ENCODE peak calls at places on chromosomes 4 and X, in ten cellular contexts. V, E, U, M, R, T, P, Q, K and L are unnamed samples.

GRCh38 chr4:13543091-13543581 is 1.2 kb downstream of the NKX3-2 start:
- DNase-seq in V (no peak), E (no peak), U (no peak), M (no peak), R (no peak), T (no peak), P (no peak), Q (no peak), K (no peak), L (no peak)

GRCh38 chrX:69361286-69361926 is 142.7 kb upstream of the NALF2 start:
- DNase-seq in V (no peak), E (no peak), U (peak), M (no peak), R (no peak), T (peak), P (no peak), Q (no peak), K (no peak), L (no peak)

GRCh38 chr4:114358901-114359300 is 239.7 kb upstream of the UGT8 start:
- DNase-seq in V (no peak), E (no peak), U (no peak), M (no peak), R (no peak), T (no peak), P (no peak), Q (no peak), K (no peak), L (no peak)

GRCh38 chr4:125389713-125390112 is 75.0 kb downstream of the FAT4 start:
- DNase-seq in V (no peak), E (no peak), U (peak), M (no peak), R (peak), T (peak), P (no peak), Q (no peak), K (no peak), L (no peak)

GRCh38 chr4:13476915-13477314 is 7.2 kb downstream of the RAB28 start:
- DNase-seq in V (no peak), E (no peak), U (peak), M (no peak), R (peak), T (peak), P (no peak), Q (no peak), K (no peak), L (no peak)

GRCh38 chr4:125322363-125322730 is 7.6 kb downstream of the FAT4 start:
- DNase-seq in V (no peak), E (no peak), U (peak), M (no peak), R (peak), T (peak), P (no peak), Q (no peak), K (no peak), L (no peak)

GRCh38 chrX:39944416-39944815 is 153.3 kb downstream of the BCOR start:
- DNase-seq in V (no peak), E (no peak), U (no peak), M (no peak), R (no peak), T (no peak), P (no peak), Q (no peak), K (no peak), L (no peak)

GRCh38 chrX:119541188-119541587 is 24.0 kb downstream of the STEEP1 start:
- DNase-seq in V (no peak), E (no peak), U (peak), M (no peak), R (peak), T (peak), P (no peak), Q (no peak), K (no peak), L (no peak)

GRCh38 chrX:105803891-105804290 is 18.4 kb upstream of the NRK start:
- DNase-seq in V (no peak), E (no peak), U (no peak), M (no peak), R (no peak), T (no peak), P (no peak), Q (no peak), K (no peak), L (no peak)

GRCh38 chrX:257681-258289 is 23.4 kb upstream of the PLCXD1 start:
- DNase-seq in V (no peak), E (no peak), U (no peak), M (peak), R (no peak), T (no peak), P (no peak), Q (peak), K (no peak), L (no peak)

GRCh38 chrX:46665232-46666162 is 91.9 kb downstream of the CHST7 start:
- DNase-seq in V (no peak), E (no peak), U (peak), M (no peak), R (no peak), T (no peak), P (no peak), Q (no peak), K (no peak), L (no peak)

GRCh38 chr4:73899321-73899720 is 30.1 kb downstream of the CXCL1 start:
- DNase-seq in V (no peak), E (no peak), U (no peak), M (no peak), R (no peak), T (no peak), P (no peak), Q (no peak), K (no peak), L (no peak)

GRCh38 chr4:24330198-24330972 is 254.0 kb downstream of the DHX15 start:
- DNase-seq in V (no peak), E (no peak), U (no peak), M (no peak), R (no peak), T (no peak), P (no peak), Q (no peak), K (no peak), L (no peak)

GRCh38 chrX:114519524-114519923 is 64.4 kb upstream of the HTR2C start:
- DNase-seq in V (no peak), E (no peak), U (no peak), M (no peak), R (no peak), T (no peak), P (no peak), Q (no peak), K (no peak), L (no peak)

DNA sequence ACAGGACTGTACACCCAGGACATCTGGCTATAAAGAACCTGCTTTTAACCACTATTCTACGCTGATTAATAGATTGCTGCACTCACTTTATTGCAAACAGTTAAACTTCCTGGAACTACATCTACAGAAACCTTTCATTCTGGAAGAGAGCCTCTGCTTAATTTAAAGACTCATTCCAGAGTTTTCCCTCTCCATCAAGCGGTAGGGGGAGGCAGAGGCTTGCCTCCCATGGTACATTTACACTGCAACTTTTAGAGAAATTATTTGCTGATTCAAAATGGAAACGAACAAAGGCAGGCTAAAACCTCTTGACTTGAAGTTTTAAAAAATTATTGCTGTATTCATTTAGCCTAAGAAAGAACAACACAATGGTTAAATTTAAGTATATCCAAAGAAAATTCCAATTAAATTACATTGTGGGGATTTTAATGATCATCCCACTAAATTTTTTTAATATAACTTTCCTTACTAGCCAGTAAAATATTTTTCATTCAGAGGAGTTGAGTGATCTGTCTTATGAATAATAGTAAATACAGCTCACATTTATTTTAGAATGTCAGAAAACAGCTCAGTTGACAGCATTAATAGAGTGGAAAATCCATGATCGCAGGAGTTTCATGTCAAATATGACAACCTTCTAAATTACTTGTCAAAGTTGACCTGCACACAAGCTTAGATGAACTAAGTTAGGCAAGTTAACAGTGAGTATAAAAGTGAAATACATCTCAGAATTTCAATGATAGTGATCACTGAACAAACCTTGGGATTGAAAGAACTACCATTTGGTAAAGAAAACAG is 46.3 kb upstream of the PCDH10 start:
- DNase-seq in V (no peak), E (no peak), U (no peak), M (no peak), R (no peak), T (no peak), P (no peak), Q (no peak), K (no peak), L (no peak)
- TF ChIP-seq CTCF in V (no peak), E (no peak), U (peak), M (no peak), R (peak), T (peak), P (no peak), Q (no peak), K (no peak), L (no peak)

GRCh38 chr4:55008166-55009056 is 117.0 kb downstream of the KDR start:
- DNase-seq in V (no peak), E (no peak), U (no peak), M (no peak), R (no peak), T (no peak), P (no peak), Q (no peak), K (no peak), L (no peak)
- TF ChIP-seq CTCF in V (no peak), E (no peak), U (peak), M (no peak), R (peak), T (peak), P (no peak), Q (no peak), K (no peak), L (peak)

GRCh38 chr4:105719214-105719613 is 10.6 kb downstream of the GSTCD start:
- DNase-seq in V (no peak), E (no peak), U (no peak), M (no peak), R (no peak), T (no peak), P (no peak), Q (no peak), K (no peak), L (no peak)

GRCh38 chr4:105714932-105715331 is 6.3 kb downstream of the GSTCD start:
- DNase-seq in V (no peak), E (no peak), U (no peak), M (no peak), R (no peak), T (no peak), P (no peak), Q (no peak), K (no peak), L (no peak)

GRCh38 chr4:105714071-105714521 is 5.5 kb downstream of the GSTCD start:
- DNase-seq in V (no peak), E (no peak), U (no peak), M (no peak), R (peak), T (peak), P (no peak), Q (no peak), K (no peak), L (no peak)

GRCh38 chr4:105712766-105713165 is 4.2 kb downstream of the GSTCD start:
- DNase-seq in V (no peak), E (no peak), U (no peak), M (no peak), R (no peak), T (no peak), P (no peak), Q (no peak), K (no peak), L (no peak)

GRCh38 chr4:105715692-105716278 is 7.2 kb downstream of the GSTCD start:
- DNase-seq in V (no peak), E (no peak), U (peak), M (no peak), R (no peak), T (peak), P (no peak), Q (no peak), K (no peak), L (no peak)
- TF ChIP-seq CTCF in V (peak), E (peak), U (peak), M (peak), R (peak), T (peak), P (peak), Q (no peak), K (peak), L (peak)

DNA sequence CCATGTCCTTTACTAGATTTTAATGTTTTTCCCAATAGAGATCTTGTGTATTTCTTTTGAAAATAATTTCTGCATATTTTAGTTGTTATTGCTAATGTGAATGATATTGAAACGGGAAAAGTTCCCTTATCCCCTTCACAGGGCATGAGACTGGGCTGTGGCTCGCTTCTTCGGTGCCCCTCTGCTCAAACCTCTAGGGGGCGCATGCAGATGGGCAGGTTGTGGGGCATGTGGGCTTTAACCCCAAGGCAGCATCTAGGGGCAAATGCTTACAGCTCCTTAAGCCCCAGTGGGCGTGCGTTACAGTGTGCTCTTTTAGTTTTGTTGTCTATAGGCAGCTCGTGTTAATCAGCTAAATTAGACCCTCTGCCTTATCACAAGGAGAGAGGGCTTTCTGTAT is 194.7 kb downstream of the OPHN1 start:
- DNase-seq in V (no peak), E (no peak), U (no peak), M (no peak), R (no peak), T (no peak), P (no peak), Q (no peak), K (no peak), L (no peak)
- TF ChIP-seq CTCF in V (no peak), E (no peak), U (peak), M (no peak), R (peak), T (peak), P (peak), Q (no peak), K (no peak), L (peak)

DNA sequence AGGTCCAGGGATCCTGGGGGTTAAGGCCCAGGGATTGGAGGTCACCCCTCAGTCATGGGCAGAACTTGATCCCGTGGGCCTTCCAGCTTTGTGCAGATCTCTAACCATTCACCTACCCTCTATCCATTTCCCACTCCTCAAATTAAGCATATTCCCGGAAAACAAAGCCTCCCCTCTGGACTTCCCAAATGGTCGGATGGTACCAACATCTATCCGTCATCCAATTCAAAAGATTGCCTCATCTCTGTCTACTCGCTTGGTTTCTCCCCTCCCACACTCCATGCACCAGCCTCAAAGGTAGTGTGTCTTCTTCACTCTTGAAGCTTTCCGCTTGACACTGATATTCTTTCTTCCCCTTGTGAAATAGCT is 473 bp upstream of the BCLAF3 start:
- DNase-seq in V (no peak), E (no peak), U (no peak), M (no peak), R (no peak), T (no peak), P (no peak), Q (no peak), K (no peak), L (no peak)
- TF ChIP-seq CTCF in V (no peak), E (peak), U (no peak), M (peak), R (no peak), T (peak), P (no peak), Q (no peak), K (no peak), L (peak)

DNA sequence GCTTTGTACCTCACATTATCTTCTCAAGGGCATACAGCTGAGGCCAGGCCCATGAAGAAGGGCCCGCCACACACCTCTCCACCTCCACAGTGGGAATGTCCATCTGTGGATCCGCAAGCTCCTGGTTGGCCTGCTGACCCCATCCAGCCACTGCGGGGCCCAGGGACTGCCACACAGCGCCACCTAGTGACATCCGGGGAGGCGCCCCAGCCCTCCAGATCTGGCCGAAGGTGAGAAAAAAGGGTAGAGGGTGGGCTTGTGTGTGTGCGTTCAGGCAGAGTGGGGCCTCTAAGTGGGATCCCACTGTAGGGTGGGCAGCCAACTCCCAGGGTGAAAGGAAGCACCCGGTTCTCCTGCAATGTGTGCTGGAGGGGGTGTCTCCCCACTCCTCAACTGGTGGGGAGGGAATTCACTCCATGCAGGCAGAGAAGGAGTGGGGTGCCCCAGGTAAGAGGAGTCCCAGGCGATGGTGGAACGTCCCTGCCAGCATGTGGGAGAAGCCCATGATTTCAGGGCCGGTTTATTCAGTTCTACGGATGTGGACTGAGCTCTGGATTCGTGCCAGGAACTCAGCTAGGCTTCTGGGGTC is 117.3 kb downstream of the ENPP6 start:
- DNase-seq in V (peak), E (no peak), U (peak), M (no peak), R (peak), T (peak), P (peak), Q (peak), K (peak), L (no peak)
- TF ChIP-seq CTCF in V (peak), E (peak), U (peak), M (peak), R (no peak), T (peak), P (peak), Q (peak), K (peak), L (peak)

GRCh38 chr4:121822796-121823504 is 733 bp downstream of the CCNA2 start:
- DNase-seq in V (peak), E (no peak), U (no peak), M (no peak), R (peak), T (peak), P (no peak), Q (no peak), K (no peak), L (no peak)
- TF ChIP-seq CTCF in V (no peak), E (peak), U (no peak), M (no peak), R (peak), T (peak), P (peak), Q (no peak), K (peak), L (peak)

DNA sequence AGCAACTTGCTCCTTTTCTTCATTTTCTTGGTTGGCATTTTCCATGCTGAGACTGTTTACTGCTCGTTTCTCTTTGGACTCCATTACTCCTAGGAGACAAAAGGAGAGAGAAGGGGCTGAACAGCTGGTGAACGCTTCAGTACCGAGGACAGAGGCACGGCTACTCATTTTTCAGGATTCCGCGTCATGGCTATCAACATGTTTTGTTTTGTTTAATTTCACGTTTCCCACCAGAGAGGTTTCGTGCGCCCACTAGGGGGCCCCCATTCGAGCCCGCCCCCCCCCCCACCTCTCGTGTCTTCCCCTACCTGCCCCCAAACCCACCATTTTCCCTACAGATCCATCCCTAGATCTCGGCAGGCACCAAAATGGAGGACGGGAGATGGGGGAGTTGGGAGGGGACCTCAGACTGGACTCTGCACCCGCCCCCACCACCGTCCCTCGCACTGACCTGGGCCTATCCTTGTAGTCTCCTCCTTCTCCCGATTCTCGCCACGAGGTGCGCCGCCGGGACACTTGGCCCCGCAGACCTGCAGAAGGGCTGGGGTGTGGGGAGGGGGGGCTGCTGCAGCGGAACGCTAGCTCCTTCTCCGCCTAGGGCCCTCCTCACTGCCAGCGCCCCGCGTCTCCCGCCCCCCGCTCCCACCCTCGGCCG is 653 bp downstream of the BEX1 start:
- DNase-seq in V (peak), E (no peak), U (peak), M (no peak), R (peak), T (peak), P (peak), Q (no peak), K (no peak), L (no peak)
- TF ChIP-seq CTCF in V (no peak), E (no peak), U (no peak), M (no peak), R (peak), T (peak), P (peak), Q (no peak), K (no peak), L (no peak)

GRCh38 chrX:134146493-134146892 is 90.5 kb upstream of the CCDC160 start:
- DNase-seq in V (no peak), E (no peak), U (no peak), M (no peak), R (no peak), T (no peak), P (no peak), Q (no peak), K (no peak), L (no peak)

GRCh38 chrX:134139090-134139489 is 97.9 kb upstream of the CCDC160 start:
- DNase-seq in V (no peak), E (no peak), U (no peak), M (no peak), R (no peak), T (no peak), P (no peak), Q (no peak), K (no peak), L (no peak)

GRCh38 chrX:134148293-134148692 is 88.7 kb upstream of the CCDC160 start:
- DNase-seq in V (no peak), E (no peak), U (no peak), M (no peak), R (no peak), T (peak), P (no peak), Q (no peak), K (no peak), L (no peak)

DNA sequence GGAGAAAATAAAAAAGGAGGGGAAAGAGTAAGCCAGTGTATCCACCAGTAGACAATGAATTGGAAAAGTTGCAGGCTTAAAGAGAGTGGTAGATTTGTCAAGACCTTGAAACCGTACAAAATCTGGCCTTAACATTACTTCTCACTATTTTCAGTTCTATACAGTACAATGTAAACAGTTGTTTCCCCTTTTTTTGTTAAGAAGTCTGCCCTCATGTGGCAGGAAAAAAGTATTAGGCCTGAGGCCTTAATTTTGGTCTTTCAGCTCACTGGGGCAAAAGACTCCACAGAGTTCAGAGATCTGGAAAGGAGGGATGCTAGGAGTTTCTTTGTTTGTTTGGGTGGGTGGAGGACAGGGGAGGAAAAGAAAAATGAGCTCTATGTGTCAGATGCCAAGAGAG is 92.8 kb upstream of the CCDC160 start:
- DNase-seq in V (no peak), E (no peak), U (peak), M (no peak), R (no peak), T (peak), P (no peak), Q (no peak), K (no peak), L (no peak)
- TF ChIP-seq CTCF in V (no peak), E (peak), U (peak), M (no peak), R (peak), T (peak), P (peak), Q (no peak), K (no peak), L (peak)